ENCODE peak calls at places on chromosomes 4 and X, in six cellular contexts. N, J, S, P, F and R are unnamed samples.

GRCh38 chrX:153791104-153791852 is 2.9 kb downstream of the IDH3G start:
- DNase-seq in N (no peak), J (no peak), S (no peak), P (no peak), F (no peak), R (no peak)

GRCh38 chrX:100615015-100615414 is 21.6 kb downstream of the TSPAN6 start:
- DNase-seq in N (peak), J (peak), S (peak), P (peak), F (peak), R (peak)

GRCh38 chr4:11323771-11324170 is 104.9 kb downstream of the HS3ST1 start:
- DNase-seq in N (no peak), J (no peak), S (no peak), P (no peak), F (no peak), R (no peak)

GRCh38 chr4:110196206-110196870 is 2.1 kb downstream of the ELOVL6 start:
- DNase-seq in N (no peak), J (no peak), S (peak), P (peak), F (no peak), R (no peak)

GRCh38 chr4:88738146-88738545 is 40.5 kb upstream of the NAP1L5 start:
- DNase-seq in N (no peak), J (no peak), S (no peak), P (no peak), F (no peak), R (no peak)

GRCh38 chrX:129678176-129678880 is 23.6 kb upstream of the APLN start:
- DNase-seq in N (no peak), J (peak), S (no peak), P (peak), F (no peak), R (no peak)

GRCh38 chr4:102585329-102585728 is 84.2 kb downstream of the NFKB1 start:
- DNase-seq in N (no peak), J (no peak), S (no peak), P (no peak), F (no peak), R (no peak)

GRCh38 chr4:26174033-26174432 is 146.8 kb upstream of the RBPJ start:
- DNase-seq in N (no peak), J (no peak), S (no peak), P (no peak), F (no peak), R (no peak)

GRCh38 chr4:83232087-83232486 is 52.5 kb downstream of the COQ2 start:
- DNase-seq in N (no peak), J (no peak), S (peak), P (no peak), F (no peak), R (no peak)

GRCh38 chr4:123327346-123327745 is 69.2 kb upstream of the SPRY1 start:
- DNase-seq in N (no peak), J (no peak), S (no peak), P (no peak), F (no peak), R (no peak)

GRCh38 chrX:140672840-140673731 is 36.5 kb upstream of the LINC00632 start:
- DNase-seq in N (no peak), J (no peak), S (no peak), P (no peak), F (no peak), R (no peak)

GRCh38 chr4:123547167-123547817 is 150.7 kb downstream of the SPRY1 start:
- DNase-seq in N (no peak), J (no peak), S (no peak), P (no peak), F (no peak), R (no peak)

GRCh38 chrX:46620505-46620904 is 46.9 kb downstream of the CHST7 start:
- DNase-seq in N (peak), J (no peak), S (no peak), P (no peak), F (no peak), R (no peak)

GRCh38 chrX:8455600-8455999 is 9.0 kb upstream of the VCX3B start:
- DNase-seq in N (no peak), J (no peak), S (no peak), P (no peak), F (no peak), R (no peak)

GRCh38 chr4:36178489-36178888 is 65.8 kb downstream of the ARAP2 start:
- DNase-seq in N (no peak), J (no peak), S (no peak), P (no peak), F (no peak), R (no peak)

GRCh38 chr4:128600996-128601857 is 208.3 kb upstream of the JADE1 start:
- DNase-seq in N (peak), J (peak), S (peak), P (peak), F (peak), R (peak)

GRCh38 chr4:138186264-138186663 is 55.9 kb downstream of the SLC7A11 start:
- DNase-seq in N (no peak), J (no peak), S (no peak), P (no peak), F (no peak), R (no peak)

GRCh38 chr4:1200425-1201035 is 28.1 kb upstream of the SPON2 start:
- DNase-seq in N (peak), J (no peak), S (peak), P (peak), F (no peak), R (no peak)

GRCh38 chr4:9594948-9595347 is 150.7 kb downstream of the DEFB131A start:
- DNase-seq in N (no peak), J (no peak), S (no peak), P (no peak), F (no peak), R (no peak)